ENCODE peak calls at places on chromosomes 4 and X, in five cellular contexts. One of them, this sample, is unnamed.
A peak's percentile ranks its signal among the peaks of the same experiment; 100 is the strongest.

GRCh38 chr4:80409798-80410197 is 74.3 kb downstream of the CFAP299 start:
- DNase-seq in activated naive CD4-positive, alpha-beta T cell treated with Interleukin-2 at 50 U/mL for 16 hours: no peak
- DNase-seq in activated CD8-positive, alpha-beta memory T cell treated with anti-CD3 and anti-CD28 coated beads for 48 hours: no peak
- DNase-seq in activated T-cell treated with anti-CD3 and anti-CD28 coated beads, Interleukin-2, amount 50 U/mL, for 1 hour: no peak
- DNase-seq in NCI-H2081 treated with DMSO at 0.1 percent for 48 hours: no peak
- DNase-seq in this sample: no peak

GRCh38 chrX:115949900-115950822 is 220.4 kb upstream of the AGTR2 start:
- DNase-seq in activated CD8-positive, alpha-beta memory T cell treated with anti-CD3 and anti-CD28 coated beads for 48 hours: no peak
- DNase-seq in activated naive CD4-positive, alpha-beta T cell treated with Interleukin-2 at 50 U/mL for 16 hours: no peak
- DNase-seq in NCI-H2081 treated with DMSO at 0.1 percent for 48 hours: no peak
- DNase-seq in activated T-cell treated with anti-CD3 and anti-CD28 coated beads, Interleukin-2, amount 50 U/mL, for 1 hour: peak; percentile 47
- DNase-seq in this sample: no peak

GRCh38 chr4:44544158-44544557 is 95.5 kb upstream of the KCTD8 start:
- DNase-seq in activated T-cell treated with anti-CD3 and anti-CD28 coated beads, Interleukin-2, amount 50 U/mL, for 1 hour: no peak
- DNase-seq in activated naive CD4-positive, alpha-beta T cell treated with Interleukin-2 at 50 U/mL for 16 hours: no peak
- DNase-seq in NCI-H2081 treated with DMSO at 0.1 percent for 48 hours: no peak
- DNase-seq in activated CD8-positive, alpha-beta memory T cell treated with anti-CD3 and anti-CD28 coated beads for 48 hours: no peak
- DNase-seq in this sample: no peak

GRCh38 chr4:144647095-144647959 is 1.4 kb downstream of the HHIP start:
- DNase-seq in activated T-cell treated with anti-CD3 and anti-CD28 coated beads, Interleukin-2, amount 50 U/mL, for 1 hour: no peak
- DNase-seq in activated naive CD4-positive, alpha-beta T cell treated with Interleukin-2 at 50 U/mL for 16 hours: no peak
- DNase-seq in NCI-H2081 treated with DMSO at 0.1 percent for 48 hours: no peak
- DNase-seq in activated CD8-positive, alpha-beta memory T cell treated with anti-CD3 and anti-CD28 coated beads for 48 hours: no peak
- DNase-seq in this sample: no peak

GRCh38 chr4:112516076-112516385 is at the start of gene NEUROG2:
- DNase-seq in activated CD8-positive, alpha-beta memory T cell treated with anti-CD3 and anti-CD28 coated beads for 48 hours: no peak
- DNase-seq in NCI-H2081 treated with DMSO at 0.1 percent for 48 hours: no peak
- DNase-seq in activated naive CD4-positive, alpha-beta T cell treated with Interleukin-2 at 50 U/mL for 16 hours: no peak
- DNase-seq in activated T-cell treated with anti-CD3 and anti-CD28 coated beads, Interleukin-2, amount 50 U/mL, for 1 hour: no peak
- DNase-seq in this sample: no peak

GRCh38 chr4:121514443-121514842 is 133.6 kb upstream of the QRFPR start:
- DNase-seq in NCI-H2081 treated with DMSO at 0.1 percent for 48 hours: no peak
- DNase-seq in activated CD8-positive, alpha-beta memory T cell treated with anti-CD3 and anti-CD28 coated beads for 48 hours: no peak
- DNase-seq in activated naive CD4-positive, alpha-beta T cell treated with Interleukin-2 at 50 U/mL for 16 hours: no peak
- DNase-seq in activated T-cell treated with anti-CD3 and anti-CD28 coated beads, Interleukin-2, amount 50 U/mL, for 1 hour: no peak
- DNase-seq in this sample: no peak

GRCh38 chrX:141176586-141177451 is at the start of gene LDOC1:
- DNase-seq in activated naive CD4-positive, alpha-beta T cell treated with Interleukin-2 at 50 U/mL for 16 hours: peak; percentile 68
- DNase-seq in NCI-H2081 treated with DMSO at 0.1 percent for 48 hours: no peak
- DNase-seq in activated CD8-positive, alpha-beta memory T cell treated with anti-CD3 and anti-CD28 coated beads for 48 hours: peak; percentile 21
- DNase-seq in activated T-cell treated with anti-CD3 and anti-CD28 coated beads, Interleukin-2, amount 50 U/mL, for 1 hour: peak; percentile 72
- DNase-seq in this sample: peak; percentile 26

GRCh38 chr4:170306208-170306607 is 216.5 kb upstream of the AADAT start:
- DNase-seq in activated naive CD4-positive, alpha-beta T cell treated with Interleukin-2 at 50 U/mL for 16 hours: no peak
- DNase-seq in activated T-cell treated with anti-CD3 and anti-CD28 coated beads, Interleukin-2, amount 50 U/mL, for 1 hour: no peak
- DNase-seq in activated CD8-positive, alpha-beta memory T cell treated with anti-CD3 and anti-CD28 coated beads for 48 hours: no peak
- DNase-seq in NCI-H2081 treated with DMSO at 0.1 percent for 48 hours: no peak
- DNase-seq in this sample: no peak

GRCh38 chrX:7263961-7264360 is 116.0 kb upstream of the PUDP start:
- DNase-seq in NCI-H2081 treated with DMSO at 0.1 percent for 48 hours: no peak
- DNase-seq in activated CD8-positive, alpha-beta memory T cell treated with anti-CD3 and anti-CD28 coated beads for 48 hours: no peak
- DNase-seq in activated naive CD4-positive, alpha-beta T cell treated with Interleukin-2 at 50 U/mL for 16 hours: no peak
- DNase-seq in activated T-cell treated with anti-CD3 and anti-CD28 coated beads, Interleukin-2, amount 50 U/mL, for 1 hour: no peak
- DNase-seq in this sample: no peak

GRCh38 chr4:94419956-94420355 is 31.8 kb upstream of the PDLIM5 start:
- DNase-seq in NCI-H2081 treated with DMSO at 0.1 percent for 48 hours: no peak
- DNase-seq in activated CD8-positive, alpha-beta memory T cell treated with anti-CD3 and anti-CD28 coated beads for 48 hours: no peak
- DNase-seq in activated T-cell treated with anti-CD3 and anti-CD28 coated beads, Interleukin-2, amount 50 U/mL, for 1 hour: no peak
- DNase-seq in activated naive CD4-positive, alpha-beta T cell treated with Interleukin-2 at 50 U/mL for 16 hours: no peak
- DNase-seq in this sample: no peak

GRCh38 chrX:97728225-97728624 is 844.5 kb downstream of the RPA4 start:
- DNase-seq in activated naive CD4-positive, alpha-beta T cell treated with Interleukin-2 at 50 U/mL for 16 hours: no peak
- DNase-seq in activated T-cell treated with anti-CD3 and anti-CD28 coated beads, Interleukin-2, amount 50 U/mL, for 1 hour: no peak
- DNase-seq in NCI-H2081 treated with DMSO at 0.1 percent for 48 hours: no peak
- DNase-seq in activated CD8-positive, alpha-beta memory T cell treated with anti-CD3 and anti-CD28 coated beads for 48 hours: no peak
- DNase-seq in this sample: no peak

GRCh38 chr4:119785963-119786362 is 157.4 kb upstream of the PDE5A start:
- DNase-seq in activated T-cell treated with anti-CD3 and anti-CD28 coated beads, Interleukin-2, amount 50 U/mL, for 1 hour: no peak
- DNase-seq in activated CD8-positive, alpha-beta memory T cell treated with anti-CD3 and anti-CD28 coated beads for 48 hours: no peak
- DNase-seq in activated naive CD4-positive, alpha-beta T cell treated with Interleukin-2 at 50 U/mL for 16 hours: no peak
- DNase-seq in NCI-H2081 treated with DMSO at 0.1 percent for 48 hours: no peak
- DNase-seq in this sample: no peak

GRCh38 chr4:67035501-67035900 is 509.8 kb downstream of the CENPC start:
- DNase-seq in activated CD8-positive, alpha-beta memory T cell treated with anti-CD3 and anti-CD28 coated beads for 48 hours: no peak
- DNase-seq in NCI-H2081 treated with DMSO at 0.1 percent for 48 hours: no peak
- DNase-seq in activated T-cell treated with anti-CD3 and anti-CD28 coated beads, Interleukin-2, amount 50 U/mL, for 1 hour: no peak
- DNase-seq in activated naive CD4-positive, alpha-beta T cell treated with Interleukin-2 at 50 U/mL for 16 hours: no peak
- DNase-seq in this sample: no peak

GRCh38 chrX:46408553-46409407 is 136.4 kb downstream of the ZNF674 start:
- DNase-seq in activated naive CD4-positive, alpha-beta T cell treated with Interleukin-2 at 50 U/mL for 16 hours: peak; percentile 68
- DNase-seq in activated T-cell treated with anti-CD3 and anti-CD28 coated beads, Interleukin-2, amount 50 U/mL, for 1 hour: peak; percentile 69
- DNase-seq in NCI-H2081 treated with DMSO at 0.1 percent for 48 hours: peak; percentile 31
- DNase-seq in activated CD8-positive, alpha-beta memory T cell treated with anti-CD3 and anti-CD28 coated beads for 48 hours: peak; percentile 42
- DNase-seq in this sample: no peak

GRCh38 chr4:52410971-52411370 is 248.1 kb downstream of the USP46 start:
- DNase-seq in activated T-cell treated with anti-CD3 and anti-CD28 coated beads, Interleukin-2, amount 50 U/mL, for 1 hour: no peak
- DNase-seq in activated CD8-positive, alpha-beta memory T cell treated with anti-CD3 and anti-CD28 coated beads for 48 hours: no peak
- DNase-seq in activated naive CD4-positive, alpha-beta T cell treated with Interleukin-2 at 50 U/mL for 16 hours: no peak
- DNase-seq in NCI-H2081 treated with DMSO at 0.1 percent for 48 hours: no peak
- DNase-seq in this sample: no peak

GRCh38 chr4:41106081-41106480 is 108.3 kb downstream of the APBB2 start:
- DNase-seq in NCI-H2081 treated with DMSO at 0.1 percent for 48 hours: no peak
- DNase-seq in activated CD8-positive, alpha-beta memory T cell treated with anti-CD3 and anti-CD28 coated beads for 48 hours: no peak
- DNase-seq in activated naive CD4-positive, alpha-beta T cell treated with Interleukin-2 at 50 U/mL for 16 hours: no peak
- DNase-seq in activated T-cell treated with anti-CD3 and anti-CD28 coated beads, Interleukin-2, amount 50 U/mL, for 1 hour: no peak
- DNase-seq in this sample: no peak

GRCh38 chr4:18075823-18076433 is 54.4 kb upstream of the LCORL start:
- DNase-seq in activated T-cell treated with anti-CD3 and anti-CD28 coated beads, Interleukin-2, amount 50 U/mL, for 1 hour: no peak
- DNase-seq in NCI-H2081 treated with DMSO at 0.1 percent for 48 hours: no peak
- DNase-seq in activated CD8-positive, alpha-beta memory T cell treated with anti-CD3 and anti-CD28 coated beads for 48 hours: peak; percentile 2
- DNase-seq in activated naive CD4-positive, alpha-beta T cell treated with Interleukin-2 at 50 U/mL for 16 hours: peak; percentile 24
- DNase-seq in this sample: no peak

GRCh38 chrX:87525771-87526229 is 8.2 kb downstream of the KLHL4 start:
- DNase-seq in activated naive CD4-positive, alpha-beta T cell treated with Interleukin-2 at 50 U/mL for 16 hours: no peak
- DNase-seq in NCI-H2081 treated with DMSO at 0.1 percent for 48 hours: no peak
- DNase-seq in activated CD8-positive, alpha-beta memory T cell treated with anti-CD3 and anti-CD28 coated beads for 48 hours: no peak
- DNase-seq in activated T-cell treated with anti-CD3 and anti-CD28 coated beads, Interleukin-2, amount 50 U/mL, for 1 hour: no peak
- DNase-seq in this sample: no peak

GRCh38 chrX:124127496-124127895 is 166.0 kb downstream of the STAG2 start:
- DNase-seq in activated T-cell treated with anti-CD3 and anti-CD28 coated beads, Interleukin-2, amount 50 U/mL, for 1 hour: no peak
- DNase-seq in activated CD8-positive, alpha-beta memory T cell treated with anti-CD3 and anti-CD28 coated beads for 48 hours: no peak
- DNase-seq in NCI-H2081 treated with DMSO at 0.1 percent for 48 hours: no peak
- DNase-seq in activated naive CD4-positive, alpha-beta T cell treated with Interleukin-2 at 50 U/mL for 16 hours: no peak
- DNase-seq in this sample: no peak

GRCh38 chr4:156330436-156331031 is 376.9 kb upstream of the CTSO start:
- DNase-seq in activated CD8-positive, alpha-beta memory T cell treated with anti-CD3 and anti-CD28 coated beads for 48 hours: no peak
- DNase-seq in NCI-H2081 treated with DMSO at 0.1 percent for 48 hours: no peak
- DNase-seq in activated naive CD4-positive, alpha-beta T cell treated with Interleukin-2 at 50 U/mL for 16 hours: no peak
- DNase-seq in activated T-cell treated with anti-CD3 and anti-CD28 coated beads, Interleukin-2, amount 50 U/mL, for 1 hour: no peak
- DNase-seq in this sample: no peak

This sample was measured in activated gamma-delta T cell.